ENCODE peak calls at places on chromosomes 4 and X, in four cellular contexts. Z is sigmoid colon, Q is heart left ventricle, A is dorsolateral prefrontal cortex. N is an unnamed sample.

GRCh38 chr4:19983072-19983471 is 268.6 kb upstream of the SLIT2 start:
- DNase-seq in Z (no peak), Q (no peak), A (no peak), N (no peak)

GRCh38 chr4:5003372-5003857 is 15.8 kb downstream of the CYTL1 start:
- DNase-seq in Z (no peak), Q (no peak), A (no peak), N (no peak)

GRCh38 chr4:80788798-80789197 is 241.7 kb upstream of the BMP3 start:
- DNase-seq in Z (no peak), Q (no peak), A (no peak), N (no peak)

GRCh38 chr4:86977621-86978184 is 42.9 kb downstream of the AFF1 start:
- DNase-seq in Z (no peak), Q (no peak), A (no peak), N (no peak)

GRCh38 chr4:122765702-122766352 is 33.3 kb downstream of the BBS12 start:
- DNase-seq in Z (no peak), Q (no peak), A (no peak), N (no peak)

GRCh38 chr4:113294910-113295309 is 245.5 kb downstream of the ANK2 start:
- DNase-seq in Z (no peak), Q (no peak), A (no peak), N (no peak)

GRCh38 chr4:2186133-2186864 is 55.6 kb downstream of the HAUS3 start:
- DNase-seq in Z (no peak), Q (no peak), A (no peak), N (no peak)

GRCh38 chrX:42694260-42694815 is 83.6 kb downstream of the PPP1R2C start:
- DNase-seq in Z (no peak), Q (no peak), A (peak), N (no peak)

GRCh38 chr4:40850496-40850895 is 100.7 kb downstream of the NSUN7 start:
- DNase-seq in Z (no peak), Q (no peak), A (no peak), N (no peak)

GRCh38 chr4:113760852-113761681 is 471 bp downstream of the CAMK2D start:
- DNase-seq in Z (peak), Q (peak), A (peak), N (peak)

GRCh38 chr4:118124977-118125376 is 90.7 kb downstream of the NDST3 start:
- DNase-seq in Z (no peak), Q (no peak), A (no peak), N (no peak)

GRCh38 chr4:154119317-154119716 is 330.4 kb upstream of the SFRP2 start:
- DNase-seq in Z (no peak), Q (no peak), A (no peak), N (no peak)

GRCh38 chr4:38281416-38282071 is 321.3 kb downstream of the PTTG2 start:
- DNase-seq in Z (no peak), Q (no peak), A (no peak), N (no peak)

GRCh38 chrX:129653181-129653984 is 1.4 kb downstream of the APLN start:
- DNase-seq in Z (no peak), Q (peak), A (no peak), N (no peak)

GRCh38 chrX:53048169-53049126 is at the start of gene GPR173:
- DNase-seq in Z (peak), Q (peak), A (peak), N (no peak)

GRCh38 chr4:171308661-171309060 is 504.5 kb upstream of the GALNTL6 start:
- DNase-seq in Z (no peak), Q (no peak), A (no peak), N (no peak)

GRCh38 chr4:20086067-20086466 is 165.6 kb upstream of the SLIT2 start:
- DNase-seq in Z (no peak), Q (no peak), A (no peak), N (no peak)

DNA sequence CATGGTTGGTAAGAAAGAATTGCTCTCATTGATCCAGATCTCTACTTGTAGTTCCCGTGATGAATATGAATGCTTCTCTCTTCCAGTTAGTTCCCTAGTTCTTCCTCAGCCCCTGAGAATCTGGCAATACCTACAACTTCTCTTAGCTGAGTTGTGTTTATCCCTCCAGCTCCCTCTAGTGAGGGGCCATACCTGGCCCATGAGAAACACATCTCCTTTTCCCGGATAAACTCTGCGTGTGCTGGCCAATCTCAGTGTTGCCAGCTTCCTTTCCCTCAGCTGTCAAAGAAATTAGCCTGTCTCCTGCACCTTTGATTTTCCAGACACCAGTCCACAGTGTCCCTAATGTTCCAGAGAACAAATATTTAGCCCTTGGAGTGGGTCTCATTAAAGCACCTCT is 5.7 kb downstream of the CBLL2 start:
- DNase-seq in Z (no peak), Q (no peak), A (no peak), N (no peak)
- TF ChIP-seq CTCF in Z (no peak), Q (no peak), A (no peak), N (peak)

GRCh38 chrX:21479695-21480280 is 105.6 kb downstream of the CNKSR2 start:
- DNase-seq in Z (no peak), Q (no peak), A (no peak), N (no peak)
- TF ChIP-seq CTCF in Z (no peak), Q (peak), A (peak), N (peak)

DNA sequence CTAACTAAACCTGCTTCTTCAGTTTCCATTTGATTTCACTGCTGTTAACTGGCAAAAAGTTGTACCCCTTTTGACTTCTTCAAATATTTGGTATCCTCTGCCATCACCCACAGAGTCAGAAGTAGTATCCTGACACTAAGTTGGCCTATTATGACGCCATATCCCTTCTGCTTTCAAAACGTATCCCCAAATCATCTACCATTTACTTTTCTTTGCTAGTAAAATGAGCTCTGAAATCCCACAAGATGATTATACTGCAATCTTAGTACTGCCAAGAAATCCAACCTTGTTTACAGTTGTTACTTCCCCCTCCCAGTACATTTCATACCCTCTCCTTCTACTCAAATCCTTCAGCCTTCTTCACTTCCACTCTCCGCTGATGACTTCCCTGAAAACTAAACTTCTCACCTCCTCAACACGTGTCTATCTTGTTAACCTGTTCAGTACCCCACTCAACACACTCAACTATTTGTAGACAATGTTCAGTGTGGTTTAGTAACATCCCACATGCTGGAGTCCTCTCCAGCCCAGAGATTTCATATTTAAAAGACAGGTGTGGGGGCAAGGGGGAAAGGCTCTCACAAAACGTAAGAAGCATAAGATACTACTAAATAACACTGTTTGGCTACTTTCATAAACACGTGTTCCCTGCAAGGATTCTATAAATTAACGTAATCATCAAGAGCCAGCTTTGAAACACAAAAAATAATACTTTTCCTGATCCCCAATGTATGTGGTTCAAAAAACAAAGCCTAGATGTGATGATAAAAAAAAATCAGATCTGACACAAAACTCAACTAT is 1.3 kb downstream of the NAF1 start:
- DNase-seq in Z (no peak), Q (no peak), A (no peak), N (no peak)
- TF ChIP-seq CTCF in Z (no peak), Q (no peak), A (no peak), N (no peak)

GRCh38 chr4:7788687-7789425 is 150.8 kb downstream of the AFAP1 start:
- DNase-seq in Z (peak), Q (peak), A (no peak), N (peak)

GRCh38 chr4:7795983-7796382 is 143.7 kb downstream of the AFAP1 start:
- DNase-seq in Z (no peak), Q (no peak), A (no peak), N (no peak)

GRCh38 chr4:7797330-7797729 is 142.3 kb downstream of the AFAP1 start:
- DNase-seq in Z (no peak), Q (no peak), A (no peak), N (no peak)

GRCh38 chr4:7792616-7793015 is 147.0 kb downstream of the AFAP1 start:
- DNase-seq in Z (no peak), Q (no peak), A (no peak), N (no peak)

GRCh38 chr4:7793186-7793585 is 146.5 kb downstream of the AFAP1 start:
- DNase-seq in Z (no peak), Q (no peak), A (no peak), N (no peak)
- TF ChIP-seq CTCF in Z (no peak), Q (no peak), A (no peak), N (no peak)

GRCh38 chr4:99207069-99207743 is 11.8 kb downstream of the ADH6 start:
- DNase-seq in Z (no peak), Q (no peak), A (no peak), N (no peak)

GRCh38 chr4:99202536-99202935 is 16.5 kb downstream of the ADH6 start:
- DNase-seq in Z (peak), Q (peak), A (no peak), N (no peak)

GRCh38 chr4:99202094-99202493 is 17.0 kb downstream of the ADH6 start:
- DNase-seq in Z (no peak), Q (no peak), A (no peak), N (no peak)

GRCh38 chr4:99207911-99208718 is 10.9 kb downstream of the ADH6 start:
- DNase-seq in Z (no peak), Q (no peak), A (no peak), N (no peak)

DNA sequence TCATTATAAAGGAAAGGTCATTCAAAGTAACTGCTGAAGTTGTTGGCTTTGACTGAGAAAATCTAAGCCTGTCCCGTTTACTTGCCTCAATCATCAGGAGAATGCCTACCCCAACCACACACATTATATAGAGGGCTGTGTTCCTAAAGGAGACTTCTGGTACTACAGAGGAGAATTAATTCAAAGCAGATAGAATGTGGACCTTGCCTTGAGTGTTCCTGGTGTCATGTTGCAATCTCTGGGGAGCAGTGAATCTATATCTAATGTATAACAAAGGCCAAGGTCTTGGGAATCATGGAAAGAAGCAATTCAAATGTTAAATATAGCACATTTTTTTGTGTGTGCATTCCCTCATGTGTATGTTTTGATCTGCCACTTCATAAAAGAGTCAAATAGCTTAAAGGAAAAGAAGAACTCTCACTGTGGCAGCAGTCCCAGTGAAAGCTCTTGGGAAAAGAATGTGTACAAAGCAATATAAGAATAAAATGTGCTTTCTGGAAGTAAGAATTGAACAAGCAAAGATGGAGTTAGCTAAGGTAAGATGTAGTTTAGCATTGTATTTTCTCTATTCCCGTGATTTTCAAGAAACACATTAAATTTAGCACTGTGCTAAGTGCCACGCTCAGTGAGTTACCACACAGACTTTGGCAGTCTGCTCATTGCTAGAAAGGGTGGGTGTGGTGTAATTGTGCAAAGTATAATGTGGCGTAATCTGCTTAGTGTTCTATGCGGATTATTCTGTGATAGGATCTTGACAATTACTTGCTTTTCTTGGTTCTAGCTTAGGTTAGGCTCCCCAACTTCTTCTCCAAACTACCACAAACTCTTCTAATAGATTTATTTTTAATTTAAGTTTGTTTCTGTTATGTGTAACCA is 13.7 kb downstream of the ADH6 start:
- DNase-seq in Z (no peak), Q (peak), A (no peak), N (no peak)
- TF ChIP-seq CTCF in Z (no peak), Q (no peak), A (no peak), N (peak)

GRCh38 chr4:152352645-152353116 is 183.2 kb downstream of the FBXW7 start:
- DNase-seq in Z (peak), Q (peak), A (peak), N (no peak)

GRCh38 chr4:152351080-152351479 is 184.8 kb downstream of the FBXW7 start:
- DNase-seq in Z (no peak), Q (no peak), A (no peak), N (no peak)

GRCh38 chr4:152352215-152352614 is 183.7 kb downstream of the FBXW7 start:
- DNase-seq in Z (no peak), Q (no peak), A (no peak), N (no peak)

GRCh38 chr4:152346979-152347378 is 188.9 kb downstream of the FBXW7 start:
- DNase-seq in Z (no peak), Q (no peak), A (no peak), N (no peak)

DNA sequence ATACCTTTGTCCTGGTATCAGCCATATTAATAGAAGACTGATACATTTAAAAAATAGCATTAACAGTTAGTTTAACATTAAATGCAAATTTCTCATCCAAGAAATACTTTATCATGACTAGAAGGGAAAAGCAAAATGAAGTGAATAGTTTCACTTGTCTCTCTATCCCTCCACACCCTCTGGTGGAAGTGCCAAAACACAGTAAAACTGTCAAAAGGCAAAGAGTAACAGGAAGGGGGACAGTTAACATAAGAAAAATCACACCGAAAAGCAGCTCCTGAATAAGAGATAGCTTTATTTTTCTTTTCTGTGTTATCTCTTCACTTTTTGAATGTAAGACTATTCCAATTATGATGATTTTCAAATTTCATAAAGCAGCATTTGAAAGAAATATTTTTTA is 187.2 kb downstream of the FBXW7 start:
- DNase-seq in Z (no peak), Q (no peak), A (no peak), N (no peak)
- TF ChIP-seq CTCF in Z (no peak), Q (no peak), A (no peak), N (peak)

N was measured in chondrocyte.